ENCODE peak calls at places on chromosomes 3 and 15, in five cellular contexts. G, O, U, A and L are unnamed samples. For H3K27me3, the result is how much of the 10 kb centered on the place peaks cover.

GRCh38 chr3:117074833-117075232 is 365.3 kb downstream of the TUSC7 start:
- DNase-seq in U (no peak), A (no peak), G (no peak), O (no peak), L (no peak)

GRCh38 chr3:115697263-115698053 is 74.1 kb downstream of the GAP43 start:
- DNase-seq in G (no peak), U (no peak), A (no peak), O (no peak), L (no peak)

GRCh38 chr3:72133329-72134011 is 348.5 kb upstream of the PROK2 start:
- DNase-seq in U (no peak), O (no peak), A (no peak), G (no peak), L (no peak)

GRCh38 chr15:72925661-72926060 is 126.6 kb upstream of the NEO1 start:
- DNase-seq in G (no peak), A (no peak), U (no peak), O (no peak), L (no peak)

GRCh38 chr15:59751552-59752413 is 62.7 kb upstream of the BNIP2 start:
- DNase-seq in G (no peak), U (peak), A (no peak), O (no peak), L (no peak)

GRCh38 chr3:88410259-88410658 is 260.5 kb downstream of the C3orf38 start:
- DNase-seq in U (no peak), O (no peak), G (no peak), A (no peak), L (no peak)

GRCh38 chr3:10366681-10367101 is 45.8 kb upstream of the SEC13 start:
- DNase-seq in U (no peak), G (no peak), A (no peak), O (no peak), L (peak)

GRCh38 chr3:154427685-154428291 is 2.2 kb downstream of the GPR149 start:
- DNase-seq in O (no peak), A (no peak), G (no peak), U (no peak), L (no peak)

GRCh38 chr3:17411157-17411877 is 331.1 kb downstream of the TBC1D5 start:
- DNase-seq in U (no peak), O (no peak), A (no peak), G (no peak), L (no peak)

GRCh38 chr15:95368211-95368610 is 962.3 kb upstream of the NR2F2 start:
- DNase-seq in A (no peak), U (no peak), O (no peak), G (no peak), L (no peak)

GRCh38 chr3:37607604-37608003 is 254.1 kb upstream of the CTDSPL start:
- DNase-seq in U (no peak), O (no peak), G (no peak), A (no peak), L (no peak)

GRCh38 chr15:71153823-71154524 is 38.7 kb downstream of the THSD4 start:
- DNase-seq in G (no peak), O (no peak), A (no peak), U (no peak), L (no peak)

GRCh38 chr15:71152542-71152941 is 37.3 kb downstream of the THSD4 start:
- DNase-seq in G (no peak), U (no peak), O (no peak), A (no peak), L (no peak)

GRCh38 chr15:71149645-71150557 is 34.6 kb downstream of the THSD4 start:
- DNase-seq in G (peak), O (no peak), U (no peak), A (no peak), L (no peak)

GRCh38 chr15:71148048-71148447 is 32.8 kb downstream of the THSD4 start:
- DNase-seq in G (no peak), A (no peak), U (no peak), O (no peak), L (no peak)

DNA sequence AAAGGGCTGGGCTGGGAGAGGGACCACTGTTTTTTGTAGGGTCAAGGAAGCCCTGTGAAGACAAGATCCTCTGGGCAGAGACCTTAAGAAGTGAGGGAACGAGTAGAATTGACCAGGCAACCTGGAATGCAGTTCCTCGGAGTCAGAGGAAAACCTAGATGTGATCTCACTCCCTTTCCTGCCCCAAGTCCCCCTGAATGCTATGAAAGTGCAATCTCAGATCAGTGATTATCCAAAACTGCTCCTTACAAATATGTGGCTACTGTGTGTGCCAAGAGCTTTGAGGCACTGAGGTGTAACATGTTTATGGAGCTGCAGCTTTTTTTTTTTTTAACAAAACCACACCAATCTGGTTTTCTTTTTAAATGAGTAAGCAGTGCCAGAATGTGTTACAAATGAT is 35.8 kb downstream of the THSD4 start:
- DNase-seq in A (no peak), O (no peak), G (no peak), U (no peak), L (no peak)
- TF ChIP-seq EP300 in A (no peak), O (no peak), G (no peak), U (no peak), L (no peak)

GRCh38 chr3:194083253-194084224 is 52.4 kb upstream of the HES1 start:
- DNase-seq in A (no peak), G (no peak), O (no peak), U (peak), L (no peak)

GRCh38 chr3:194080913-194081800 is 54.8 kb upstream of the HES1 start:
- DNase-seq in O (no peak), A (peak), U (no peak), G (no peak), L (no peak)

GRCh38 chr3:194081826-194082225 is 54.1 kb upstream of the HES1 start:
- DNase-seq in U (no peak), A (no peak), G (no peak), O (no peak), L (no peak)

GRCh38 chr3:194084284-194084683 is 51.7 kb upstream of the HES1 start:
- DNase-seq in A (no peak), G (no peak), O (no peak), U (no peak), L (no peak)

GRCh38 chr3:194082596-194083220 is 53.2 kb upstream of the HES1 start:
- DNase-seq in O (no peak), U (no peak), A (no peak), G (no peak), L (no peak)
- TF ChIP-seq POLR2A in O (no peak), U (no peak), A (no peak), G (no peak), L (no peak)

GRCh38 chr3:147412491-147412916 is 3.3 kb downstream of the ZIC1 start:
- DNase-seq in U (no peak), O (no peak), G (no peak), A (no peak), L (no peak)
- H3K27me3 ChIP-seq in U (under half), O (under half), G (half or more), A (half or more), L (half or more)

DNA sequence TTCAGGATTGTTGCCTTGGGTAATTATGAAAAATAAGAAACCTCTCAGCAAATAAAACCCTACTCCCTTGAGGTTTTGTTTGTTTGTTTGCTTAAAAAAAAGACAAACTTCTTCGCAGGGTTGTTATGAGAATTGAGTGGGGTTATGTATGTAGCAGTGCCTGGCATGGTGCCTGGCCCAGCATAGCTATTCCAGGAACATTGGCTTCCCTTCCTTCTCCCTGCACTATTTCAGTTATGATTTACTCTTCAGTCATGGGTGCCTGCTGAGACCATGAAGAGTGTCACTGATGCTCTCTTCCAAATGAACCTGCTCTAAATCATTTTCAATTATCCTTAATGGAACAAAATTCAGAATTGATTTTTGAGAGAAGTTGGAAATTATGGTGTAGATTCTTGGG is 283.5 kb upstream of the ROPN1 start:
- DNase-seq in G (no peak), U (no peak), O (no peak), A (peak), L (no peak)
- TF ChIP-seq EP300 in G (peak), U (no peak), O (no peak), A (no peak), L (no peak)

DNA sequence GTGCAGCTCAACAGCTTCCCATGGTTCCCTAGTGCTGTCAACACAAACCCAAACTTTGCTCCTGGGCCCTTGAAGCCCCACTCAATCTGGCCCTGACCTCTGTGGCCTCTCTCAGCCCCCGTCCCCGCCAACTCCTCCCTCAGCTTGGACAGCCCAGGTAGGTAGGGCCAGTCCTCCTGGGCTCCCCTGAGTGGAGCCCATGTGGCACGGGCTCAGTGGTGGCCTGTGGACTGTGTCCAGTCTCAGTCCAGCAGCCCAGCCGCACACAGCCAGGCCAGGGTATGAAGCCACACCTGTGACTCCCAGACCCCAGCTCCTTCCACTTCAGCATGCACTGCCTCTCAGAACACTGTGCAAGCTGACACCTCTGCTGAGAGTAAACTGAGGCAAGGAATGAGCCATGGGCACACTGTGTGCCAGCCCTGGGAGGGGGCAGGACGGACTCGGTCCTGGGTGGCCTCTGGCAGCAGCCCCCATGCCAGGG is 11.5 kb downstream of the PLXND1 start:
- DNase-seq in U (no peak), O (no peak), A (no peak), G (no peak), L (no peak)
- TF ChIP-seq POLR2A in U (no peak), O (no peak), A (no peak), G (no peak), L (no peak)

DNA sequence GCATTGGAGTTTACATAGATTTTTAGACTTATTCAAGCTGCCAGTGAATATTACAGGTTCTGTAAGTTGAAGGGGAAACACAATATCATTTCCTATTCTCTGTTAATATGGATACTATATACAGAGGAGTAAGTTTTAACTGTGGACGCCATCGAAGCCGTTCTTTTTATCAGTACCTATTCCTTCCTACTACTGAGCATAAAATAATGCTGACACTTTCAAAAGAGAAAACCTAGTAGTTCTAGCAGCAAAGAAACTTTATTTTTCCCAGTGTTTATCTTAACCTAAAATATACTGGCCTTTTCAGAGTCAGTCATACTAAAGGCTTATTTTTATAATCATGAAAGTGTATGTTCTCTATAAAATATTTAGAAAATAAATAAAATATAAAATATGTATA is 14.2 kb downstream of the LRRC31 start:
- DNase-seq in U (no peak), G (no peak), A (no peak), O (no peak), L (no peak)
- H3K27me3 ChIP-seq in U (under half), G (under half), A (under half), O (under half), L (under half)

GRCh38 chr3:160124224-160124623 is 101.0 kb upstream of the C3orf80 start:
- DNase-seq in O (no peak), A (no peak), U (no peak), G (no peak), L (no peak)

GRCh38 chr3:160126046-160126445 is 99.2 kb upstream of the C3orf80 start:
- DNase-seq in U (no peak), A (no peak), G (no peak), O (no peak), L (no peak)

GRCh38 chr3:160127308-160127707 is 97.9 kb upstream of the C3orf80 start:
- DNase-seq in G (no peak), O (no peak), A (no peak), U (no peak), L (no peak)

GRCh38 chr3:160126761-160127160 is 98.5 kb upstream of the C3orf80 start:
- DNase-seq in G (no peak), U (no peak), A (no peak), O (no peak), L (no peak)

DNA sequence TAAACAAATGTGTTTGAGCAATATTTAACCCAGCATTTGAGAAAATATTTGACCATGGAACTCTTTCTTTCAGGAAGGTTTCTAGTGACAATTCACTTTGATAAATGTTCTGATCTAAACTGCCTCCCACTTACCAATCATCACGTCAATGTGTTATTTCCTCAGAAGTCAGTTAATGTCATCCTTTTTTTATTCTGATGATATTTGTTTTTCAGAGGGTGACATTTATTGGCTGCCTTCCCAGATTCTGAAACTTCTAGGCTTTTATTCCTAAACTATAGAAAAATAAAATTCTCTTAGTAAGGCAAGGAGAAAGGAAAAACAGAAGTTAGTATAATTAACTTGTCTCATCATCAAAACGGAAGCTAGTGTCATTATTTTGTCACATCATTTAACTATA is 100.0 kb upstream of the C3orf80 start:
- DNase-seq in O (no peak), A (no peak), G (no peak), U (no peak), L (no peak)
- TF ChIP-seq EP300 in O (no peak), A (no peak), G (no peak), U (no peak), L (no peak)

GRCh38 chr3:4474683-4475490 is 7.8 kb upstream of the SUMF1 start:
- DNase-seq in G (no peak), U (no peak), O (no peak), A (no peak), L (no peak)
- TF ChIP-seq POLR2A in G (no peak), U (no peak), O (no peak), A (no peak), L (no peak)

GRCh38 chr3:128175768-128176167 is 22.5 kb downstream of the EEFSEC start:
- DNase-seq in A (no peak), U (no peak), O (no peak), G (no peak), L (no peak)

GRCh38 chr3:128176270-128176831 is 23.1 kb downstream of the EEFSEC start:
- DNase-seq in U (no peak), O (no peak), G (no peak), A (no peak), L (no peak)

GRCh38 chr3:128173241-128173640 is 20.0 kb downstream of the EEFSEC start:
- DNase-seq in G (no peak), U (no peak), O (no peak), A (no peak), L (no peak)

GRCh38 chr3:128173849-128174248 is 20.6 kb downstream of the EEFSEC start:
- DNase-seq in G (no peak), O (no peak), A (no peak), U (no peak), L (no peak)

GRCh38 chr3:128174645-128175590 is 21.6 kb downstream of the EEFSEC start:
- DNase-seq in U (no peak), O (no peak), A (no peak), G (no peak), L (no peak)
- H3K27me3 ChIP-seq in U (under half), O (under half), A (under half), G (under half), L (under half)